ENCODE peak calls at places on chromosomes 2 and 18, in eight cellular contexts. R is EL; H is dorsolateral prefrontal cortex; E is heart right ventricle; C is stimulated activated CD8-positive, alpha-beta memory T cell treated with anti-CD3 and anti-CD28 coated beads, Interleukin-4, amount 100 ng/mL, for 4 hours; A is fibroblast of lung; B is activated CD8-positive, alpha-beta memory T cell treated with anti-CD3 and anti-CD28 coated beads for 48 hours; P is DMS 273 treated with DMSO at 0.1 percent for 48 hours. X is an unnamed sample.

GRCh38 chr2:26757873-26758789 is 6.0 kb upstream of the SLC35F6 start:
- DNase-seq in P (no peak), B (no peak), A (peak), H (no peak), R (peak), C (no peak), E (no peak), X (no peak)

GRCh38 chr2:70977605-70978205 is 725 bp upstream of the ANKRD53 start:
- DNase-seq in R (peak), P (no peak), C (no peak), E (no peak), H (no peak), A (peak), B (no peak), X (peak)

GRCh38 chr2:127103243-127104165 is 3.5 kb downstream of the BIN1 start:
- DNase-seq in R (no peak), C (no peak), H (peak), B (no peak), A (no peak), E (no peak), P (no peak), X (peak)

GRCh38 chr2:220572385-220572784 is 945.0 kb downstream of the SLC4A3 start:
- DNase-seq in B (no peak), C (no peak), E (no peak), P (no peak), H (no peak), A (peak), R (peak), X (no peak)

GRCh38 chr2:241620419-241620769 is 16.6 kb downstream of the THAP4 start:
- DNase-seq in E (no peak), H (no peak), P (no peak), R (peak), C (no peak), A (peak), B (no peak), X (no peak)

GRCh38 chr2:20512061-20512605 is 65.3 kb downstream of the RHOB start:
- DNase-seq in B (no peak), R (no peak), C (no peak), E (no peak), H (no peak), P (no peak), A (no peak), X (no peak)

GRCh38 chr18:40159141-40160017 is 1795.7 kb upstream of the PIK3C3 start:
- DNase-seq in C (no peak), H (no peak), P (peak), A (peak), E (no peak), R (no peak), B (no peak), X (no peak)

GRCh38 chr2:134660619-134661403 is 58.0 kb downstream of the TMEM163 start:
- DNase-seq in P (no peak), C (no peak), R (no peak), B (no peak), H (no peak), A (no peak), E (no peak), X (no peak)

GRCh38 chr2:25808006-25808383 is 70.3 kb downstream of the ASXL2 start:
- DNase-seq in A (no peak), C (no peak), P (no peak), R (peak), B (no peak), E (no peak), H (no peak), X (no peak)

GRCh38 chr18:26056291-26056690 is 34.1 kb downstream of the SS18 start:
- DNase-seq in A (peak), E (no peak), P (no peak), R (peak), B (no peak), C (no peak), H (no peak), X (no peak)

X was measured in cardiac septum.